ENCODE peak calls at places on chromosomes 5 and 9, in seven cellular contexts. One of them, this sample, is unnamed.

GRCh38 chr5:96279796-96280542 is 153.1 kb downstream of the PCSK1 start:
- DNase-seq in CD4-positive, alpha-beta T cell: no peak
- DNase-seq in progenitor cell of endocrine pancreas: no peak
- DNase-seq in uterus: no peak
- DNase-seq in PC-9: no peak
- DNase-seq in neural progenitor cell: no peak
- DNase-seq in fibroblast of mammary gland: peak; percentile 79
- DNase-seq in this sample: peak; percentile 47

GRCh38 chr9:4238522-4238921 is 61.3 kb downstream of the GLIS3 start:
- DNase-seq in CD4-positive, alpha-beta T cell: no peak
- DNase-seq in progenitor cell of endocrine pancreas: no peak
- DNase-seq in uterus: no peak
- DNase-seq in PC-9: no peak
- DNase-seq in neural progenitor cell: no peak
- DNase-seq in fibroblast of mammary gland: peak; percentile 89
- DNase-seq in this sample: peak; percentile 83

GRCh38 chr9:134536101-134536900 is 105.3 kb upstream of the COL5A1 start:
- DNase-seq in CD4-positive, alpha-beta T cell: no peak
- DNase-seq in progenitor cell of endocrine pancreas: no peak
- DNase-seq in uterus: no peak
- DNase-seq in PC-9: no peak
- DNase-seq in neural progenitor cell: no peak
- DNase-seq in fibroblast of mammary gland: peak; percentile 80
- DNase-seq in this sample: peak; percentile 55

GRCh38 chr9:567128-567745 is 274.3 kb upstream of the DMRT1 start:
- DNase-seq in CD4-positive, alpha-beta T cell: no peak
- DNase-seq in progenitor cell of endocrine pancreas: no peak
- DNase-seq in uterus: no peak
- DNase-seq in PC-9: no peak
- DNase-seq in neural progenitor cell: no peak
- DNase-seq in fibroblast of mammary gland: no peak
- DNase-seq in this sample: no peak

GRCh38 chr9:94861589-94862241 is 135.2 kb downstream of the AOPEP start:
- DNase-seq in CD4-positive, alpha-beta T cell: no peak
- DNase-seq in progenitor cell of endocrine pancreas: no peak
- DNase-seq in uterus: no peak
- DNase-seq in PC-9: peak; percentile 86
- DNase-seq in neural progenitor cell: no peak
- DNase-seq in fibroblast of mammary gland: peak; percentile 83
- DNase-seq in this sample: peak; percentile 76

GRCh38 chr9:136053757-136054142 is 41.3 kb downstream of the NACC2 start:
- DNase-seq in CD4-positive, alpha-beta T cell: no peak
- DNase-seq in progenitor cell of endocrine pancreas: no peak
- DNase-seq in uterus: no peak
- DNase-seq in PC-9: no peak
- DNase-seq in neural progenitor cell: no peak
- DNase-seq in fibroblast of mammary gland: no peak
- DNase-seq in this sample: no peak

GRCh38 chr5:159601216-159601615 is 270.9 kb upstream of the IL12B start:
- DNase-seq in CD4-positive, alpha-beta T cell: no peak
- DNase-seq in progenitor cell of endocrine pancreas: no peak
- DNase-seq in uterus: no peak
- DNase-seq in PC-9: no peak
- DNase-seq in neural progenitor cell: no peak
- DNase-seq in fibroblast of mammary gland: peak; percentile 57
- DNase-seq in this sample: no peak

GRCh38 chr9:133560311-133560710 is 25.8 kb downstream of the ADAMTSL2 start:
- DNase-seq in CD4-positive, alpha-beta T cell: no peak
- DNase-seq in progenitor cell of endocrine pancreas: no peak
- DNase-seq in uterus: no peak
- DNase-seq in PC-9: no peak
- DNase-seq in neural progenitor cell: no peak
- DNase-seq in fibroblast of mammary gland: no peak
- DNase-seq in this sample: no peak

GRCh38 chr9:109418827-109419226 is 79.3 kb downstream of the PTPN3 start:
- DNase-seq in CD4-positive, alpha-beta T cell: no peak
- DNase-seq in progenitor cell of endocrine pancreas: no peak
- DNase-seq in uterus: no peak
- DNase-seq in PC-9: no peak
- DNase-seq in neural progenitor cell: peak; percentile 80
- DNase-seq in fibroblast of mammary gland: no peak
- DNase-seq in this sample: no peak

GRCh38 chr5:81830602-81831001 is 79.7 kb upstream of the SSBP2 start:
- DNase-seq in CD4-positive, alpha-beta T cell: no peak
- DNase-seq in progenitor cell of endocrine pancreas: no peak
- DNase-seq in uterus: no peak
- DNase-seq in PC-9: no peak
- DNase-seq in neural progenitor cell: no peak
- DNase-seq in fibroblast of mammary gland: no peak
- DNase-seq in this sample: no peak

GRCh38 chr5:137075163-137075970 is 423.8 kb downstream of the SPOCK1 start:
- DNase-seq in CD4-positive, alpha-beta T cell: no peak
- DNase-seq in progenitor cell of endocrine pancreas: peak; percentile 77
- DNase-seq in uterus: peak; percentile 43
- DNase-seq in PC-9: peak; percentile 72
- DNase-seq in neural progenitor cell: peak; percentile 85
- DNase-seq in fibroblast of mammary gland: peak; percentile 35
- DNase-seq in this sample: peak; percentile 36

GRCh38 chr9:21434202-21435014 is 5.8 kb upstream of the IFNA1 start:
- DNase-seq in CD4-positive, alpha-beta T cell: peak; percentile 20
- DNase-seq in progenitor cell of endocrine pancreas: no peak
- DNase-seq in uterus: no peak
- DNase-seq in PC-9: no peak
- DNase-seq in neural progenitor cell: peak; percentile 74
- DNase-seq in fibroblast of mammary gland: peak; percentile 81
- DNase-seq in this sample: peak; percentile 70

GRCh38 chr5:179122411-179123108 is 62.4 kb downstream of the ZNF354C start:
- DNase-seq in CD4-positive, alpha-beta T cell: no peak
- DNase-seq in progenitor cell of endocrine pancreas: no peak
- DNase-seq in uterus: no peak
- DNase-seq in PC-9: no peak
- DNase-seq in neural progenitor cell: no peak
- DNase-seq in fibroblast of mammary gland: no peak
- DNase-seq in this sample: no peak

GRCh38 chr5:136115183-136115865 is 17.3 kb upstream of the SMAD5 start:
- DNase-seq in CD4-positive, alpha-beta T cell: no peak
- DNase-seq in progenitor cell of endocrine pancreas: no peak
- DNase-seq in uterus: no peak
- DNase-seq in PC-9: no peak
- DNase-seq in neural progenitor cell: no peak
- DNase-seq in fibroblast of mammary gland: no peak
- DNase-seq in this sample: no peak

GRCh38 chr5:98602534-98603112 is 170.8 kb upstream of the RGMB start:
- DNase-seq in CD4-positive, alpha-beta T cell: no peak
- DNase-seq in progenitor cell of endocrine pancreas: no peak
- DNase-seq in uterus: no peak
- DNase-seq in PC-9: no peak
- DNase-seq in neural progenitor cell: no peak
- DNase-seq in fibroblast of mammary gland: no peak
- DNase-seq in this sample: no peak

GRCh38 chr5:149294872-149295829 is 23.5 kb downstream of the AFAP1L1 start:
- DNase-seq in CD4-positive, alpha-beta T cell: no peak
- DNase-seq in progenitor cell of endocrine pancreas: no peak
- DNase-seq in uterus: no peak
- DNase-seq in PC-9: no peak
- DNase-seq in neural progenitor cell: no peak
- DNase-seq in fibroblast of mammary gland: no peak
- DNase-seq in this sample: no peak

GRCh38 chr9:111298831-111299603 is 31.0 kb downstream of the OR2K2 start:
- DNase-seq in CD4-positive, alpha-beta T cell: no peak
- DNase-seq in progenitor cell of endocrine pancreas: no peak
- DNase-seq in uterus: peak; percentile 35
- DNase-seq in PC-9: peak; percentile 62
- DNase-seq in neural progenitor cell: peak; percentile 41
- DNase-seq in fibroblast of mammary gland: peak; percentile 86
- DNase-seq in this sample: peak; percentile 64

GRCh38 chr9:83714316-83714715 is 6.6 kb upstream of the UBQLN1 start:
- DNase-seq in CD4-positive, alpha-beta T cell: no peak
- DNase-seq in progenitor cell of endocrine pancreas: no peak
- DNase-seq in uterus: no peak
- DNase-seq in PC-9: no peak
- DNase-seq in neural progenitor cell: no peak
- DNase-seq in fibroblast of mammary gland: no peak
- DNase-seq in this sample: no peak
- TF ChIP-seq CTCF in CD4-positive, alpha-beta T cell: peak; percentile 53
- TF ChIP-seq CTCF in progenitor cell of endocrine pancreas: peak; percentile 30
- TF ChIP-seq CTCF in uterus: peak; percentile 21
- TF ChIP-seq CTCF in PC-9: peak; percentile 50
- TF ChIP-seq CTCF in neural progenitor cell: peak; percentile 27
- TF ChIP-seq CTCF in fibroblast of mammary gland: peak; percentile 42
- TF ChIP-seq CTCF in this sample: peak; percentile 73

GRCh38 chr5:80654054-80654390 is 430 bp upstream of the MSH3 start:
- DNase-seq in CD4-positive, alpha-beta T cell: no peak
- DNase-seq in progenitor cell of endocrine pancreas: no peak
- DNase-seq in uterus: no peak
- DNase-seq in PC-9: no peak
- DNase-seq in neural progenitor cell: peak; percentile 35
- DNase-seq in fibroblast of mammary gland: no peak
- DNase-seq in this sample: no peak

GRCh38 chr5:80655231-80655784 is 525 bp upstream of the DHFR start:
- DNase-seq in CD4-positive, alpha-beta T cell: no peak
- DNase-seq in progenitor cell of endocrine pancreas: no peak
- DNase-seq in uterus: no peak
- DNase-seq in PC-9: peak; percentile 35
- DNase-seq in neural progenitor cell: no peak
- DNase-seq in fibroblast of mammary gland: peak; percentile 31
- DNase-seq in this sample: no peak

GRCh38 chr5:80659111-80659510 is 4.3 kb upstream of the DHFR start:
- DNase-seq in CD4-positive, alpha-beta T cell: no peak
- DNase-seq in progenitor cell of endocrine pancreas: no peak
- DNase-seq in uterus: no peak
- DNase-seq in PC-9: no peak
- DNase-seq in neural progenitor cell: no peak
- DNase-seq in fibroblast of mammary gland: peak; percentile 53
- DNase-seq in this sample: peak; percentile 20

GRCh38 chr5:80654391-80655230 is at the start of the genes DHFR and MSH3:
- DNase-seq in CD4-positive, alpha-beta T cell: peak; percentile 82
- DNase-seq in progenitor cell of endocrine pancreas: peak; percentile 72
- DNase-seq in uterus: peak; percentile 85
- DNase-seq in PC-9: peak; percentile 78
- DNase-seq in neural progenitor cell: peak; percentile 95
- DNase-seq in fibroblast of mammary gland: peak; percentile 85
- DNase-seq in this sample: peak; percentile 71

DNA sequence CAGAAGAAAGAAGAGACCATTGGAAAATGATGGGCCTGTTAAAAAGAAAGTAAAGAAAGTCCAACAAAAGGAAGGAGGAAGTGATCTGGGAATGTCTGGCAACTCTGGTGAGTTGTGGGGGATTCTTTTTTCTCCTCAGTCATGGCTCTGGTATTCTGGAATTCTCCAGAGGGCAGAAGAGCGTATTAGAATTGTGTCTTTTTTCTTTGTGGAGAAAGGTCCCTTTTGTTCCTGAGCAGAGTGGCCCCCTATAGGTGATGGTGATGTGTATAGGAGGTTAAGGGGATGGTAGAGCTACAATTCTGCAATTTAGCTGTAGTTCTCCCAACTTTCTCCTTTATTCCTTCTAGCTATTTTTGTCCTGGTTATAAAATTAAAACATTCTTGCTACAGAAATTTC is 1.6 kb upstream of the DHFR start:
- DNase-seq in CD4-positive, alpha-beta T cell: no peak
- DNase-seq in progenitor cell of endocrine pancreas: no peak
- DNase-seq in uterus: no peak
- DNase-seq in PC-9: no peak
- DNase-seq in neural progenitor cell: no peak
- DNase-seq in fibroblast of mammary gland: peak; percentile 7
- DNase-seq in this sample: no peak
- TF ChIP-seq CTCF in CD4-positive, alpha-beta T cell: no peak
- TF ChIP-seq CTCF in progenitor cell of endocrine pancreas: no peak
- TF ChIP-seq CTCF in uterus: no peak
- TF ChIP-seq CTCF in PC-9: peak; percentile 25
- TF ChIP-seq CTCF in neural progenitor cell: peak; percentile 36
- TF ChIP-seq CTCF in fibroblast of mammary gland: peak; percentile 5
- TF ChIP-seq CTCF in this sample: peak; percentile 47

GRCh38 chr5:2019716-2020115 is 137.0 kb upstream of the IRX4 start:
- DNase-seq in CD4-positive, alpha-beta T cell: no peak
- DNase-seq in progenitor cell of endocrine pancreas: no peak
- DNase-seq in uterus: no peak
- DNase-seq in PC-9: no peak
- DNase-seq in neural progenitor cell: no peak
- DNase-seq in fibroblast of mammary gland: no peak
- DNase-seq in this sample: no peak

GRCh38 chr5:2015116-2015848 is 132.6 kb upstream of the IRX4 start:
- DNase-seq in CD4-positive, alpha-beta T cell: no peak
- DNase-seq in progenitor cell of endocrine pancreas: no peak
- DNase-seq in uterus: no peak
- DNase-seq in PC-9: no peak
- DNase-seq in neural progenitor cell: peak; percentile 38
- DNase-seq in fibroblast of mammary gland: no peak
- DNase-seq in this sample: no peak

GRCh38 chr5:2018390-2018724 is 135.6 kb upstream of the IRX4 start:
- DNase-seq in CD4-positive, alpha-beta T cell: no peak
- DNase-seq in progenitor cell of endocrine pancreas: no peak
- DNase-seq in uterus: no peak
- DNase-seq in PC-9: no peak
- DNase-seq in neural progenitor cell: no peak
- DNase-seq in fibroblast of mammary gland: no peak
- DNase-seq in this sample: no peak

GRCh38 chr5:2015961-2016360 is 133.2 kb upstream of the IRX4 start:
- DNase-seq in CD4-positive, alpha-beta T cell: no peak
- DNase-seq in progenitor cell of endocrine pancreas: no peak
- DNase-seq in uterus: no peak
- DNase-seq in PC-9: no peak
- DNase-seq in neural progenitor cell: no peak
- DNase-seq in fibroblast of mammary gland: no peak
- DNase-seq in this sample: no peak

GRCh38 chr5:2017540-2018389 is 135.0 kb upstream of the IRX4 start:
- DNase-seq in CD4-positive, alpha-beta T cell: peak; percentile 12
- DNase-seq in progenitor cell of endocrine pancreas: no peak
- DNase-seq in uterus: no peak
- DNase-seq in PC-9: no peak
- DNase-seq in neural progenitor cell: peak; percentile 50
- DNase-seq in fibroblast of mammary gland: peak; percentile 30
- DNase-seq in this sample: no peak
- TF ChIP-seq CTCF in CD4-positive, alpha-beta T cell: peak; percentile 38
- TF ChIP-seq CTCF in progenitor cell of endocrine pancreas: peak; percentile 44
- TF ChIP-seq CTCF in uterus: no peak
- TF ChIP-seq CTCF in PC-9: peak; percentile 64
- TF ChIP-seq CTCF in neural progenitor cell: peak; percentile 72
- TF ChIP-seq CTCF in fibroblast of mammary gland: peak; percentile 57
- TF ChIP-seq CTCF in this sample: peak; percentile 63

GRCh38 chr5:116571568-116572321 is 2.9 kb downstream of the SEMA6A start:
- DNase-seq in CD4-positive, alpha-beta T cell: no peak
- DNase-seq in progenitor cell of endocrine pancreas: no peak
- DNase-seq in uterus: no peak
- DNase-seq in PC-9: no peak
- DNase-seq in neural progenitor cell: peak; percentile 49
- DNase-seq in fibroblast of mammary gland: no peak
- DNase-seq in this sample: no peak

GRCh38 chr5:116573279-116573616 is 1.4 kb downstream of the SEMA6A start:
- DNase-seq in CD4-positive, alpha-beta T cell: no peak
- DNase-seq in progenitor cell of endocrine pancreas: peak; percentile 27
- DNase-seq in uterus: peak; percentile 21
- DNase-seq in PC-9: no peak
- DNase-seq in neural progenitor cell: peak; percentile 70
- DNase-seq in fibroblast of mammary gland: no peak
- DNase-seq in this sample: no peak

GRCh38 chr5:116567100-116567499 is 7.5 kb downstream of the SEMA6A start:
- DNase-seq in CD4-positive, alpha-beta T cell: no peak
- DNase-seq in progenitor cell of endocrine pancreas: no peak
- DNase-seq in uterus: no peak
- DNase-seq in PC-9: no peak
- DNase-seq in neural progenitor cell: no peak
- DNase-seq in fibroblast of mammary gland: no peak
- DNase-seq in this sample: no peak

GRCh38 chr5:116572375-116573278 is 2.0 kb downstream of the SEMA6A start:
- DNase-seq in CD4-positive, alpha-beta T cell: no peak
- DNase-seq in progenitor cell of endocrine pancreas: peak; percentile 48
- DNase-seq in uterus: peak; percentile 26
- DNase-seq in PC-9: no peak
- DNase-seq in neural progenitor cell: peak; percentile 81
- DNase-seq in fibroblast of mammary gland: no peak
- DNase-seq in this sample: no peak

GRCh38 chr5:116569999-116570398 is 4.6 kb downstream of the SEMA6A start:
- DNase-seq in CD4-positive, alpha-beta T cell: no peak
- DNase-seq in progenitor cell of endocrine pancreas: no peak
- DNase-seq in uterus: no peak
- DNase-seq in PC-9: no peak
- DNase-seq in neural progenitor cell: no peak
- DNase-seq in fibroblast of mammary gland: no peak
- DNase-seq in this sample: no peak
- TF ChIP-seq CTCF in CD4-positive, alpha-beta T cell: no peak
- TF ChIP-seq CTCF in progenitor cell of endocrine pancreas: no peak
- TF ChIP-seq CTCF in uterus: no peak
- TF ChIP-seq CTCF in PC-9: no peak
- TF ChIP-seq CTCF in neural progenitor cell: no peak
- TF ChIP-seq CTCF in fibroblast of mammary gland: no peak
- TF ChIP-seq CTCF in this sample: no peak